ENCODE peak calls at places on chromosomes 3 and 15, in four cellular contexts. A is IMR-90, Z is H9, S is trophoblast cell. U is an unnamed sample.

GRCh38 chr3:33277193-33277882 is at the start of gene FBXL2:
- DNase-seq in A (peak), Z (peak), S (peak), U (peak)

GRCh38 chr3:140715035-140715434 is 37.2 kb downstream of the TRIM42 start:
- DNase-seq in A (no peak), Z (no peak), S (no peak), U (no peak)

GRCh38 chr3:67686067-67686466 is 31.7 kb upstream of the SUCLG2 start:
- DNase-seq in A (no peak), Z (no peak), S (no peak), U (no peak)

GRCh38 chr3:115943579-115943978 is 320.3 kb downstream of the GAP43 start:
- DNase-seq in A (no peak), Z (no peak), S (no peak), U (no peak)

GRCh38 chr3:72633534-72633933 is 214.7 kb downstream of the SHQ1 start:
- DNase-seq in A (no peak), Z (no peak), S (no peak), U (no peak)

GRCh38 chr15:38564557-38565286 is at the start of gene RASGRP1:
- DNase-seq in A (peak), Z (peak), S (peak), U (peak)

GRCh38 chr15:66701422-66702034 is 508 bp upstream of the SMAD6 start:
- DNase-seq in A (no peak), Z (peak), S (no peak), U (peak)

GRCh38 chr3:156812521-156813335 is 13.4 kb upstream of the LEKR1 start:
- DNase-seq in A (peak), Z (no peak), S (no peak), U (peak)

GRCh38 chr15:66673410-66674322 is 28.4 kb upstream of the SMAD6 start:
- DNase-seq in A (no peak), Z (peak), S (no peak), U (peak)

GRCh38 chr3:129233538-129233937 is 15.9 kb upstream of the COPG1 start:
- DNase-seq in A (no peak), Z (no peak), S (no peak), U (no peak)

GRCh38 chr3:10732292-10732691 is 83.7 kb upstream of the SLC6A11 start:
- DNase-seq in A (no peak), Z (no peak), S (no peak), U (no peak)

GRCh38 chr15:35885870-35886269 is 339.9 kb upstream of the DPH6 start:
- DNase-seq in A (no peak), Z (no peak), S (no peak), U (no peak)

GRCh38 chr15:66662522-66662921 is 39.5 kb upstream of the SMAD6 start:
- DNase-seq in A (no peak), Z (no peak), S (no peak), U (no peak)

GRCh38 chr3:124565013-124565412 is 165.2 kb upstream of the UMPS start:
- DNase-seq in A (peak), Z (peak), S (peak), U (peak)

GRCh38 chr3:127694467-127695215 is 21.9 kb downstream of the ABTB1 start:
- DNase-seq in A (peak), Z (peak), S (no peak), U (peak)

GRCh38 chr15:43492673-43493601 is at the start of gene TP53BP1:
- DNase-seq in A (peak), Z (peak), S (peak), U (peak)

GRCh38 chr15:100671858-100672543 is 69.6 kb downstream of the ASB7 start:
- DNase-seq in A (peak), Z (peak), S (no peak), U (peak)

GRCh38 chr15:71559098-71559497 is 251.3 kb upstream of the NR2E3 start:
- DNase-seq in A (peak), Z (no peak), S (no peak), U (no peak)

GRCh38 chr3:149539491-149539890 is 65.0 kb downstream of the TM4SF4 start:
- DNase-seq in A (no peak), Z (no peak), S (peak), U (no peak)

GRCh38 chr15:90871716-90872480 is 3.5 kb downstream of the FURIN start:
- DNase-seq in A (no peak), Z (peak), S (peak), U (peak)

GRCh38 chr15:62588930-62589655 is 424.0 kb upstream of the C2CD4B start:
- DNase-seq in A (peak), Z (no peak), S (no peak), U (no peak)

GRCh38 chr3:95215437-95215836 is 1152.6 kb downstream of the NSUN3 start:
- DNase-seq in A (no peak), Z (no peak), S (no peak), U (no peak)

GRCh38 chr3:50090985-50091384 is 2.3 kb downstream of the RBM5 start:
- DNase-seq in A (no peak), Z (no peak), S (no peak), U (no peak)

GRCh38 chr3:105365536-105366301 is 990 bp upstream of the ALCAM start:
- DNase-seq in A (peak), Z (peak), S (no peak), U (peak)

GRCh38 chr15:39448409-39448808 is 132.5 kb upstream of the THBS1 start:
- DNase-seq in A (no peak), Z (no peak), S (no peak), U (no peak)

GRCh38 chr15:74978503-74978902 is 16.9 kb upstream of the SCAMP5 start:
- DNase-seq in A (peak), Z (no peak), S (no peak), U (no peak)

GRCh38 chr3:98553751-98554150 is 22.0 kb downstream of the GPR15 start:
- DNase-seq in A (no peak), Z (no peak), S (no peak), U (no peak)

GRCh38 chr3:108329087-108329486 is 32.7 kb downstream of the HHLA2 start:
- DNase-seq in A (no peak), Z (no peak), S (no peak), U (no peak)

GRCh38 chr3:133130168-133130567 is 92.0 kb downstream of the TMEM108 start:
- DNase-seq in A (peak), Z (no peak), S (no peak), U (no peak)

GRCh38 chr3:47976135-47976758 is 40.0 kb downstream of the MAP4 start:
- DNase-seq in A (no peak), Z (no peak), S (no peak), U (no peak)

GRCh38 chr15:66573348-66573718 is 7.5 kb upstream of the LCTL start:
- DNase-seq in A (no peak), Z (no peak), S (no peak), U (no peak)

GRCh38 chr3:14422016-14422963 is 19.9 kb downstream of the SLC6A6 start:
- DNase-seq in A (no peak), Z (peak), S (peak), U (no peak)
- H2AK5ac ChIP-seq in A (peak), Z (no peak), S (no peak), U (no peak)

GRCh38 chr15:64804619-64805018 is 20.8 kb downstream of the PIF1 start:
- DNase-seq in A (no peak), Z (no peak), S (no peak), U (no peak)
- H2AK5ac ChIP-seq in A (no peak), Z (no peak), S (peak), U (no peak)

GRCh38 chr3:184142199-184142598 is 7.0 kb downstream of the EIF2B5 start:
- DNase-seq in A (no peak), Z (no peak), S (no peak), U (no peak)

GRCh38 chr3:184145881-184146280 is 9.3 kb upstream of the DVL3 start:
- DNase-seq in A (no peak), Z (no peak), S (no peak), U (no peak)

GRCh38 chr3:184143327-184143726 is 8.2 kb downstream of the EIF2B5 start:
- DNase-seq in A (no peak), Z (no peak), S (no peak), U (no peak)

GRCh38 chr3:184145120-184145524 is 10.0 kb downstream of the EIF2B5 start:
- DNase-seq in A (peak), Z (peak), S (peak), U (peak)

DNA sequence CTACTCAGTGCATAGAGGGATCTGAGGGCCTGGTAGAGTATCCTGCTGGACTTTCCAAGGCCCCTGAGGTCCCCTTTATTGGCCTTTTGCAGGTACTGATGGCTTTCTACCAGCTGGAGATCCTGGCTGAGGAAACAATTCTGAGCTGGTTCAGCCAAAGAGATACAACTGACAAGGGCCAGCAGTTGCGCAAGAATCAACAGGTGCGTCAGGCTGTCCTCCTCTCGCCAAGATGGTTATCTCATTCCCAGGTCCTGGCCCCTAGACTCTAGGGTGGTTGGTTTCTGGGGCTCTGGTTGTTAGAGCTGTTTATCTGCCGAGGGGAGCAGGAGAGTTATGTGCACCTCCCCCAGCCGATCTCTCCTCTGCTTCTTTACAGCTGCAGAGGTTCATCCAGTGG is 9.3 kb downstream of the EIF2B5 start:
- DNase-seq in A (no peak), Z (no peak), S (no peak), U (no peak)
- H2AK5ac ChIP-seq in A (no peak), Z (no peak), S (no peak), U (no peak)

DNA sequence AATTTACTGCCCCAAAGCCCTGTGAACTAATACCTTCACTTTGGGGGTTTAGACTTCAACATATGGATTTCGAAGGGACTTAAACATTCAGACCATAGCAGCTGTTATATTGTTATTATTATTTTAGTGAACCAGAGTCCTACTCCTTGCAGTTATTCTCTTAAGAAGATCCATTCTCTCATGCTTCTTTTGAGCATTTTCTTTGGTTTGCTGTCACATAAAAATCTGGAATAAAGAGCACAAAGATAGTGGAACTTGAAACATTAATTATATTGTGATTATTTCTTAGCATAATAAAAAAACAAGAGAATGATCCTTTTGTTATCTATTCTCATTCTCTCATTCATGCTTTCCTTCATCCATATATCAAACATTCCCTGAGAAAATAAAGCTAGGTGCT is 166.4 kb upstream of the GBE1 start:
- DNase-seq in A (no peak), Z (no peak), S (no peak), U (no peak)
- H2AK5ac ChIP-seq in A (no peak), Z (no peak), S (no peak), U (no peak)

GRCh38 chr3:139619484-139619883 is 58.3 kb downstream of the NMNAT3 start:
- DNase-seq in A (no peak), Z (no peak), S (no peak), U (no peak)

GRCh38 chr3:139620438-139620837 is 57.3 kb downstream of the NMNAT3 start:
- DNase-seq in A (no peak), Z (no peak), S (no peak), U (no peak)

GRCh38 chr3:139617656-139618268 is 60.0 kb downstream of the NMNAT3 start:
- DNase-seq in A (no peak), Z (no peak), S (no peak), U (no peak)
- H2AK5ac ChIP-seq in A (no peak), Z (no peak), S (no peak), U (no peak)

DNA sequence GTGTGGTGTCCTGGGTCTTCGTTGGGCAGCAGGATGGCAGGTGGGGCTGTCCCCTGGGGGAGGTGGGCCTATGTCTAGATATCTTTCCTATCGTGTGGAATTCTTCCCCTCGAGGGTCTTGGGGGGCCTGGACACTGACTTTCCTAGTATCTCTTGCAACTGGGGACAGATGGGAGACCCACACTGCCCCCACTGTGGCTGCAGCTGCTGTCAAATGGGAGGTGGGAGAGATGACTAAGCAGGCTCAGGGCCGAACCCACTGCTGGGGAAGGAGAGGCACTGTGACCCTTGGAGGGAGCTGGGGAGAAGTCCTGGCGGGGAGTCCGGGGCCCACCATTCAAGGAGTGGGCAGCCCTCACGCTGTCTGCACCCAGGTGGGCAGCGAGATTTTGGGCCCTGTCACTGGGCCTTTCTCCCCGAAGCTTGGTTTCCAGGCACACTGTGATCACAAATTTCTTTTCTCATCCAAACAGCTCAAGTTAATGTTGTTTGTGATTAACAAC is 2.9 kb upstream of the FBLN2 start:
- DNase-seq in A (no peak), Z (no peak), S (no peak), U (no peak)
- H2AK5ac ChIP-seq in A (peak), Z (no peak), S (peak), U (peak)

GRCh38 chr3:191353022-191353777 is 22.9 kb upstream of the UTS2B start:
- DNase-seq in A (no peak), Z (no peak), S (no peak), U (no peak)

GRCh38 chr3:191358929-191359328 is 28.6 kb upstream of the UTS2B start:
- DNase-seq in A (no peak), Z (no peak), S (no peak), U (peak)

GRCh38 chr3:191357909-191358308 is 27.6 kb upstream of the UTS2B start:
- DNase-seq in A (no peak), Z (no peak), S (no peak), U (peak)

GRCh38 chr3:191355406-191355805 is 25.1 kb upstream of the UTS2B start:
- DNase-seq in A (no peak), Z (no peak), S (no peak), U (no peak)

DNA sequence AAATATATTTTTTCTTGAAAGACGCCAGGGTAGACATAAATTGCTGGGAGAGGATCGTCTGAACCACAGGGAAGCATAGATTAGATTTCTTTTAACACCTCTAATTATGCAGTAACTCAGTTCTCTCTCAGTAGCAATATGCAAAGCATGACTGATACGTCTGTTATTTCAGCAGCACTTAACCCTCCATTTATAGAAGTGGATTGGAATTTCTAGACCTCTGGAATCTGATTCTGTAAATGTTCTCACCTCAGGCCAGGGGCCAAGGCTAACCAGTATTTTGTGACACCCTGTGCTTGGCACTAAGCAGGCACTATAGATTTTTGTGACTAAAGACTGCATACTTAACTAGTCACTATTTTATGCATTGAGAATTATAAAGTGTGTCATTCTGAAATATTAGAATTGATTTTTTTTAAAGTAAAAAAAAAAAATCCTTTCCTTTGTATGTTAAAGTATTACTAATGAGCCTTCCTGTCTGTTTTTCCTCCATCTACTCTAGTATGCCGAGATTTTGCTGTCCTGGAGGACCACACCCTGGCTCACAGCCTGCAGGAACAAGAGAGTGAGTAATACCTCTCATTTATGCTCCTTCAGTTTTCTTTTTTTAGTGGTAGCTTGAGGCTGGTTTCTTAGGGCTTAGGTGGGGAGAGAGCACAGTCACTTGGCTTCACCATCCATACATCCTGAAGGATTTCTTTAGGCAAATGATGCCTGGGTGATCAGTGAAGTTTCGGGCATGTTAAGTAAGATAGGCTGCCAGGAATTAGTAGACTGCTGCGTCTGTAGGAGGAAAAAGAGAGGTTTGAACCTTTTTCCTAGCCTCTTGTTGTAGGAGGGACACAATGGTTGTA is 26.5 kb upstream of the UTS2B start:
- DNase-seq in A (peak), Z (no peak), S (peak), U (peak)
- H2AK5ac ChIP-seq in A (peak), Z (no peak), S (peak), U (no peak)

GRCh38 chr3:46031747-46032146 is 4.5 kb upstream of the XCR1 start:
- DNase-seq in A (no peak), Z (no peak), S (no peak), U (no peak)
- H2AK5ac ChIP-seq in A (no peak), Z (no peak), S (no peak), U (no peak)

U was measured in mesendoderm.